ENCODE peak calls at places on chromosome 22, in six cellular contexts. R, S, N, E, T and K are unnamed samples.

GRCh38 chr22:23225724-23226496 is 45.6 kb downstream of the BCR start:
- DNase-seq in R (no peak), S (no peak), N (no peak), E (peak; percentile 68), T (peak; percentile 71), K (no peak)

GRCh38 chr22:40244586-40244985 is 66.9 kb downstream of the TNRC6B start:
- DNase-seq in R (no peak), S (no peak), N (no peak), E (no peak), T (no peak), K (no peak)

GRCh38 chr22:39579909-39580571 is 9.5 kb downstream of the CACNA1I start:
- DNase-seq in R (no peak), S (no peak), N (no peak), E (no peak), T (no peak), K (no peak)

GRCh38 chr22:37501610-37502341 is 15.6 kb upstream of the MFNG start:
- DNase-seq in R (no peak), S (no peak), N (no peak), E (no peak), T (no peak), K (no peak)

GRCh38 chr22:41842996-41843970 is 10.4 kb downstream of the SREBF2 start:
- DNase-seq in R (no peak), S (no peak), N (no peak), E (no peak), T (peak; percentile 82), K (no peak)

GRCh38 chr22:45226681-45227186 is 14.0 kb downstream of the KIAA0930 start:
- DNase-seq in R (no peak), S (no peak), N (peak; percentile 18), E (no peak), T (no peak), K (peak; percentile 93)

GRCh38 chr22:26550498-26551033 is 38.3 kb upstream of the TFIP11 start:
- DNase-seq in R (peak; percentile 88), S (no peak), N (no peak), E (no peak), T (no peak), K (no peak)

GRCh38 chr22:29629382-29630179 is 26.1 kb downstream of the NF2 start:
- DNase-seq in R (no peak), S (no peak), N (no peak), E (no peak), T (no peak), K (no peak)

GRCh38 chr22:25447067-25447688 is 117.3 kb upstream of the GRK3 start:
- DNase-seq in R (no peak), S (no peak), N (no peak), E (no peak), T (no peak), K (no peak)

GRCh38 chr22:40423246-40423753 is 52.9 kb downstream of the SGSM3 start:
- DNase-seq in R (no peak), S (no peak), N (no peak), E (no peak), T (no peak), K (no peak)

GRCh38 chr22:35835998-35836691 is 118.5 kb downstream of the APOL5 start:
- DNase-seq in R (no peak), S (no peak), N (peak; percentile 70), E (no peak), T (peak; percentile 88), K (no peak)

GRCh38 chr22:23984430-23984829 is 4.5 kb downstream of the GSTT2 start:
- DNase-seq in R (peak; percentile 75), S (no peak), N (no peak), E (no peak), T (peak; percentile 57), K (no peak)

GRCh38 chr22:42581762-42582716 is 28.3 kb downstream of the SERHL2 start:
- DNase-seq in R (peak; percentile 86), S (peak; percentile 72), N (peak; percentile 75), E (peak; percentile 80), T (no peak), K (peak; percentile 56)

GRCh38 chr22:45842141-45842831 is 134.7 kb downstream of the WNT7B start:
- DNase-seq in R (no peak), S (no peak), N (no peak), E (no peak), T (no peak), K (no peak)

GRCh38 chr22:40484906-40485660 is 114.7 kb downstream of the SGSM3 start:
- DNase-seq in R (no peak), S (no peak), N (no peak), E (no peak), T (no peak), K (no peak)

GRCh38 chr22:20571531-20572007 is 64.2 kb downstream of the MED15 start:
- DNase-seq in R (no peak), S (no peak), N (peak; percentile 55), E (peak; percentile 72), T (no peak), K (peak; percentile 11)

GRCh38 chr22:23085351-23085671 is 15.0 kb downstream of the GNAZ start:
- DNase-seq in R (no peak), S (no peak), N (no peak), E (no peak), T (no peak), K (no peak)

GRCh38 chr22:48678171-48679135 is 1149.2 kb downstream of the BRD1 start:
- DNase-seq in R (no peak), S (no peak), N (no peak), E (no peak), T (no peak), K (no peak)

GRCh38 chr22:47394504-47395440 is 632.3 kb downstream of the TBC1D22A start:
- DNase-seq in R (no peak), S (no peak), N (no peak), E (no peak), T (no peak), K (no peak)

GRCh38 chr22:19530751-19531150 is 6.5 kb upstream of the CLDN5 start:
- DNase-seq in R (no peak), S (no peak), N (no peak), E (no peak), T (no peak), K (no peak)

GRCh38 chr22:38817196-38817595 is 23.3 kb upstream of the DNAL4 start:
- DNase-seq in R (no peak), S (no peak), N (no peak), E (no peak), T (no peak), K (no peak)

GRCh38 chr22:17891427-17892167 is 117.3 kb upstream of the BID start:
- DNase-seq in R (no peak), S (no peak), N (peak; percentile 55), E (no peak), T (no peak), K (no peak)

GRCh38 chr22:42366815-42367581 is 65.2 kb downstream of the NFAM1 start:
- DNase-seq in R (no peak), S (no peak), N (no peak), E (no peak), T (no peak), K (no peak)

GRCh38 chr22:20803696-20804324 is 29.9 kb downstream of the SERPIND1 start:
- DNase-seq in R (no peak), S (no peak), N (peak; percentile 56), E (peak; percentile 34), T (no peak), K (peak; percentile 0)

GRCh38 chr22:44736581-44737413 is 15.6 kb upstream of the ARHGAP8 start:
- DNase-seq in R (no peak), S (no peak), N (no peak), E (no peak), T (peak; percentile 11), K (no peak)